ENCODE peak calls at places on chromosome 2, in four cellular contexts. A is HepG2, B is A549, R is K562. N is an unnamed sample.

GRCh38 chr2:217673555-217674088 is 329.2 kb downstream of the TNS1 start:
- DNase-seq in R (no peak), A (no peak), B (no peak), N (no peak)

GRCh38 chr2:8525582-8526402 is 156.1 kb upstream of the ID2 start:
- DNase-seq in B (peak), A (peak), R (peak), N (peak)

GRCh38 chr2:85887566-85888019 is 1.2 kb downstream of the ST3GAL5 start:
- DNase-seq in B (peak), R (peak), A (no peak), N (no peak)

GRCh38 chr2:48607307-48608014 is 10.2 kb upstream of the GTF2A1L start:
- DNase-seq in R (peak), B (no peak), A (no peak), N (no peak)

GRCh38 chr2:152647417-152648010 is 69.7 kb downstream of the PRPF40A start:
- DNase-seq in B (no peak), R (no peak), A (no peak), N (no peak)

GRCh38 chr2:27057184-27057583 is 5.7 kb downstream of the AGBL5 start:
- DNase-seq in R (no peak), A (no peak), B (no peak), N (no peak)

GRCh38 chr2:187658952-187659525 is 104.8 kb upstream of the TFPI start:
- DNase-seq in B (peak), A (peak), R (peak), N (peak)

GRCh38 chr2:107712857-107713256 is 113.8 kb upstream of the RGPD4 start:
- DNase-seq in B (no peak), A (no peak), R (no peak), N (no peak)

GRCh38 chr2:173150087-173150486 is 74.4 kb downstream of the MAP3K20 start:
- DNase-seq in B (no peak), A (no peak), R (no peak), N (no peak)

DNA sequence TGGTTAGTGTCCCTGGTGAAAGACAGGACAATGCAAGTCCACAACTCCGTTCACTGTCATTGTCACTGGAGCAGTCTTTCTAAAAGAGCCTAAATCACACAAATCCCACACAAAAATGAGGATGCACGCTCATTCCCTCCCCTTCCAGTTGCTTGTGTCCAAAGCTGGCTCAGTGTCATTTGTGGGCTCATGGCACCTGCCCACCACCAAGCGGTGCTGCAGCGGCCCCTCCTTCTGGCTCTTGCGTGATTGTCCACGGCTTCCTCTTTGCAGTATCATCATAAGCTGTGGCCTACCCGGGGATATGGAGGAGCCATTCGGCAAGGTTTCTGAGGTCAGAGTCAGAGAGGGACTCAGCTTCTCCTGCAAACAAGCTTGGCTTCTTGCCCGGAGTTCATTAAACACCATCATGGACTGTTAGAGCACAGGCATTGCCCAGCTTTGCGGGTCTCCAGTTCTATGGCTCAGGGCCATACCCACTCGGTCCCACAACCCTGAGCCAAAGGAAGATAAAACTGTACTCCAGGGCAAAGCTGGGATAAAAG is 179.4 kb upstream of the AGAP1 start:
- DNase-seq in B (no peak), R (no peak), A (no peak), N (no peak)
- TF ChIP-seq NR3C1 in B (no peak), R (no peak), A (no peak), N (no peak)

GRCh38 chr2:209525834-209526281 is 102.0 kb downstream of the MAP2 start:
- DNase-seq in A (no peak), B (no peak), R (no peak), N (no peak)

GRCh38 chr2:209523041-209523740 is 99.3 kb downstream of the MAP2 start:
- DNase-seq in A (no peak), R (no peak), B (no peak), N (no peak)

GRCh38 chr2:209525336-209525735 is 101.5 kb downstream of the MAP2 start:
- DNase-seq in A (no peak), R (no peak), B (no peak), N (no peak)

GRCh38 chr2:209526541-209526940 is 102.7 kb downstream of the MAP2 start:
- DNase-seq in R (no peak), A (no peak), B (no peak), N (no peak)

DNA sequence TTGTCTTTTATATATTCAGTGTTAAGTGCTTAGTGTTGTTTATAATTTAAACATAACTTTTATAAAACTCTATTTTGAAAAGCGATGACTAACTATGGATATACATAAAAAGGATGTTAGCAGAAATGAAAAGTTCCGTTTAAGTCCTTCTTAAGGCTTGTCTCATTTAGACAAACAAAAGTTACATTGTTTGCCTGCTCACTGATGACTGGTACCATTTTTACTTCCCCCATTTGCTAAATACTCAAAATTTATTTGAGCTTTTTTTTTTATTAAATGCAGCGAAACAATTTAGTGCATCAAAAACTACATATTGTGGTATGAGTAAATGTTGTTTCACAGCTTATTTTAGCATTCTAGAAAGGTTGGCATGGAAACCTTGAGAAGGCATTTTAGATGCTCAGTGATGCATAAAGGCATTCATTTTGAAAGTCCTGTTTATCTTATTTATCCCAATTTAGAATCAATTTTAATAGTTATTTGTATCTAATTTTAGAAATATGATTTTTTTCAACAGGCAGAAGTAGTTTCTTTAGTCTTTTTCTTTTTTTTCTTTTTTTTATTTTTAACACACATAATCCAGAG is 100.0 kb downstream of the MAP2 start:
- DNase-seq in A (no peak), B (no peak), R (no peak), N (no peak)
- TF ChIP-seq NR3C1 in A (no peak), B (no peak), R (no peak), N (no peak)

GRCh38 chr2:2826621-2827020 is 495.5 kb upstream of the MYT1L start:
- DNase-seq in A (no peak), R (no peak), B (no peak), N (no peak)
- TF ChIP-seq NR3C1 in A (no peak), R (no peak), B (no peak), N (no peak)

DNA sequence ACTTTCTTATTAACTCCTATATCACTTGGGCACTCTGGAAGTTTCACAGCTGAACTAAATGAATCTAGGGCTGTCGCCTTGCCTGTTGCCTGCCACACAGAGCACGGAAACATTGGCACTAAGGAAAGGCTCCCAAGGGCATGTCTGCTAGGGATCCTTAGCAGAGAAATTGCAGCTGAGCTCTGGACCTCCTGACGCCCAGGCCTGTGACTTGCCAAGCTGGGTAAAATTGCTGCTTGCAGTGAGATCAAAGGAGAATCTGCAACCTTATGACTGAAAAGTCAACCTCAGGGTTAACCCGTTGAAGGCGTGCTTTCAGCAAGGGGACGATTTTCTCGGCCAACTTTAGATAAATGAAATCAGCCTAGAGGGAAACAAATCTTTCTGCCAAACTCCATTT is 189.8 kb downstream of the NCK2 start:
- DNase-seq in A (peak), R (no peak), B (no peak), N (no peak)
- TF ChIP-seq NR3C1 in A (no peak), R (no peak), B (no peak), N (no peak)

GRCh38 chr2:238685713-238686112 is 162.2 kb upstream of the TWIST2 start:
- DNase-seq in B (peak), R (no peak), A (no peak), N (peak)

GRCh38 chr2:238686223-238686622 is 161.7 kb upstream of the TWIST2 start:
- DNase-seq in A (no peak), R (no peak), B (no peak), N (no peak)

GRCh38 chr2:238682536-238682935 is 165.3 kb upstream of the TWIST2 start:
- DNase-seq in B (no peak), R (no peak), A (no peak), N (no peak)

GRCh38 chr2:238684362-238685326 is 163.2 kb upstream of the TWIST2 start:
- DNase-seq in B (peak), R (no peak), A (peak), N (no peak)

DNA sequence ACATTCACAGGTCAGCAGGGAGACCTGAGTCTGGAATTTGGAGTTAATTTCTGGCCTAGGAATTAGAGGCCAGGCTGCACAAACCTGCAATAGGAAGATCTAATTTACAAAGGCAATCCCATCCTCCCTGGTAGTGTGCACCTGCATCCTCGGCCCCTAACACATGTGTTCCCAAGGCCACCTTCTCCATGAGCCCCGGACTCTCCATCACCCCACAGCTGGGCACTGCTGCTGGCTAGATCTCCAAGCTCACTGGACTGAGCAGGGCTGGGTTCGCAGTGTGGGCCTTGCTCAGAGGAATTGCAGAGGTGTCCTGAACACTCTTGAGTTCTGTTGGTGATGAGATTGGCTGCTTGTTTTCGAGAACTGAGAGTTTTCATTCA is 162.6 kb upstream of the TWIST2 start:
- DNase-seq in R (no peak), A (no peak), B (no peak), N (no peak)
- TF ChIP-seq NR3C1 in R (no peak), A (no peak), B (no peak), N (no peak)

GRCh38 chr2:184654945-184655344 is 56.6 kb downstream of the ZNF804A start:
- DNase-seq in R (no peak), A (no peak), B (no peak), N (no peak)
- TF ChIP-seq NR3C1 in R (no peak), A (no peak), B (no peak), N (no peak)